ENCODE peak calls at places on chromosomes 3 and 15, in seven cellular contexts. N, M, G, F, K, S and Z are unnamed samples.

GRCh38 chr3:71265365-71265935 is 318.1 kb downstream of the FOXP1 start:
- DNase-seq in S (peak; percentile 59), F (no peak), K (no peak), G (no peak), N (no peak), M (no peak), Z (no peak)

GRCh38 chr3:175493296-175493695 is 634.2 kb downstream of the NAALADL2 start:
- DNase-seq in G (no peak), K (no peak), S (no peak), M (no peak), N (no peak), F (no peak), Z (no peak)

GRCh38 chr3:158097571-158098553 is 8.4 kb downstream of the SHOX2 start:
- DNase-seq in N (peak; percentile 81), K (peak; percentile 63), F (peak; percentile 69), G (no peak), S (peak; percentile 83), M (no peak), Z (peak; percentile 83)

GRCh38 chr3:81726132-81726531 is 35.3 kb downstream of the GBE1 start:
- DNase-seq in G (no peak), N (no peak), K (peak; percentile 67), F (no peak), S (no peak), M (no peak), Z (peak; percentile 59)

GRCh38 chr3:113968986-113969385 is 21.2 kb downstream of the ZDHHC23 start:
- DNase-seq in G (no peak), S (no peak), M (no peak), K (peak; percentile 40), N (no peak), F (peak; percentile 37), Z (no peak)

GRCh38 chr3:143601738-143602480 is 246.4 kb downstream of the SLC9A9 start:
- DNase-seq in G (peak; percentile 23), F (peak; percentile 97), S (peak; percentile 27), M (no peak), N (no peak), K (peak; percentile 59), Z (peak; percentile 25)

GRCh38 chr15:33064878-33065277 is 129.6 kb downstream of the FMN1 start:
- DNase-seq in F (peak; percentile 42), G (no peak), K (no peak), N (no peak), S (no peak), M (no peak), Z (peak; percentile 59)

GRCh38 chr3:126111566-126112475 is 27.9 kb upstream of the SLC41A3 start:
- DNase-seq in N (no peak), F (no peak), K (no peak), M (no peak), G (no peak), S (peak; percentile 16), Z (no peak)

GRCh38 chr15:101132390-101133180 is 119.3 kb downstream of the CHSY1 start:
- DNase-seq in S (no peak), K (no peak), N (no peak), M (no peak), G (no peak), F (no peak), Z (no peak)

GRCh38 chr3:105195260-105195659 is 171.4 kb upstream of the ALCAM start:
- DNase-seq in M (no peak), S (no peak), F (peak; percentile 72), N (no peak), G (no peak), K (peak; percentile 85), Z (peak; percentile 50)

GRCh38 chr3:135238866-135239434 is 443.9 kb downstream of the EPHB1 start:
- DNase-seq in F (no peak), M (no peak), G (no peak), S (no peak), K (no peak), N (no peak), Z (no peak)

GRCh38 chr3:127750226-127751031 is 71.9 kb downstream of the MGLL start:
- DNase-seq in G (no peak), M (no peak), S (no peak), K (no peak), F (peak; percentile 91), N (no peak), Z (peak; percentile 79)

GRCh38 chr15:62603757-62604156 is 438.7 kb upstream of the C2CD4B start:
- DNase-seq in S (no peak), K (no peak), G (no peak), F (peak; percentile 93), M (no peak), N (no peak), Z (peak; percentile 91)

GRCh38 chr3:32371466-32372212 is 20.0 kb upstream of the CMTM7 start:
- DNase-seq in S (no peak), N (no peak), K (no peak), G (no peak), F (no peak), M (no peak), Z (no peak)

GRCh38 chr3:53065841-53066480 is 20.1 kb upstream of the SFMBT1 start:
- DNase-seq in S (no peak), M (no peak), N (no peak), G (no peak), K (no peak), F (no peak), Z (no peak)

GRCh38 chr3:41808152-41808551 is 153.8 kb downstream of the ULK4 start:
- DNase-seq in N (no peak), K (no peak), F (peak; percentile 44), G (no peak), M (no peak), S (no peak), Z (peak; percentile 73)

GRCh38 chr3:29004885-29005599 is 275.8 kb upstream of the RBMS3 start:
- DNase-seq in N (no peak), G (no peak), S (no peak), K (no peak), M (no peak), F (no peak), Z (no peak)

GRCh38 chr3:182793663-182794454 is 555 bp downstream of the ATP11B start:
- DNase-seq in K (peak; percentile 60), F (peak; percentile 40), N (peak; percentile 15), S (peak; percentile 47), M (peak; percentile 30), G (peak; percentile 26), Z (peak; percentile 42)

GRCh38 chr3:106839576-106840280 is 537.5 kb upstream of the CCDC54 start:
- DNase-seq in S (no peak), K (no peak), G (no peak), M (no peak), N (no peak), F (no peak), Z (no peak)

GRCh38 chr3:65342084-65342683 is 654.4 kb upstream of the ADAMTS9 start:
- DNase-seq in M (peak; percentile 83), K (peak; percentile 59), G (no peak), N (peak; percentile 57), S (peak; percentile 38), F (peak; percentile 35), Z (peak; percentile 61)

GRCh38 chr3:117681619-117682018 is 972.0 kb downstream of the TUSC7 start:
- DNase-seq in M (no peak), G (no peak), S (no peak), F (peak; percentile 32), K (no peak), N (no peak), Z (no peak)

GRCh38 chr3:61627768-61628185 is 66.4 kb downstream of the PTPRG start:
- DNase-seq in S (no peak), G (no peak), N (no peak), K (no peak), F (peak; percentile 28), M (peak; percentile 78), Z (peak; percentile 16)

GRCh38 chr3:32873491-32874130 is 55.8 kb downstream of the TRIM71 start:
- DNase-seq in M (no peak), S (peak; percentile 46), G (no peak), N (no peak), F (no peak), K (no peak), Z (no peak)

GRCh38 chr3:12049675-12050074 is 45.5 kb downstream of the SYN2 start:
- DNase-seq in K (peak; percentile 3), S (no peak), G (no peak), N (no peak), M (no peak), F (peak; percentile 4), Z (peak; percentile 43)

GRCh38 chr3:172461530-172462138 is 13.4 kb upstream of the GHSR start:
- DNase-seq in M (no peak), G (no peak), S (no peak), F (peak; percentile 44), K (peak; percentile 48), N (no peak), Z (peak; percentile 68)

GRCh38 chr3:58150800-58151199 is 60.0 kb downstream of the DNASE1L3 start:
- DNase-seq in F (peak; percentile 30), N (no peak), K (no peak), M (no peak), S (no peak), G (no peak), Z (no peak)

GRCh38 chr15:85094685-85095084 is 113.0 kb downstream of the PDE8A start:
- DNase-seq in K (no peak), F (peak; percentile 54), N (no peak), S (no peak), M (no peak), G (no peak), Z (peak; percentile 39)
- H3K36me3 ChIP-seq in K (peaks cover 41% of the 10 kb centered on the region), F (peaks cover 3% of the 10 kb centered on the region), N (peaks cover 17% of the 10 kb centered on the region), S (peaks cover 63% of the 10 kb centered on the region), M (peaks cover 35% of the 10 kb centered on the region), G (no peaks in the 10 kb centered on the region), Z (peaks cover 25% of the 10 kb centered on the region)

GRCh38 chr3:37145607-37146006 is 28.8 kb downstream of the LRRFIP2 start:
- DNase-seq in F (no peak), M (no peak), K (no peak), G (no peak), S (no peak), N (no peak), Z (no peak)
- H3K36me3 ChIP-seq in F (peaks cover 11% of the 10 kb centered on the region), M (peaks cover 9% of the 10 kb centered on the region), K (peaks cover 14% of the 10 kb centered on the region), G (no peaks in the 10 kb centered on the region), S (peaks cover 45% of the 10 kb centered on the region), N (peaks cover 64% of the 10 kb centered on the region), Z (peaks cover 35% of the 10 kb centered on the region)

GRCh38 chr3:49519916-49520385 is 34.3 kb upstream of the BSN start:
- DNase-seq in M (no peak), S (no peak), F (no peak), K (no peak), G (no peak), N (no peak), Z (no peak)
- H3K36me3 ChIP-seq in M (peaks cover 25% of the 10 kb centered on the region), S (peaks cover 87% of the 10 kb centered on the region), F (peaks cover 4% of the 10 kb centered on the region), K (no peaks in the 10 kb centered on the region), G (no peaks in the 10 kb centered on the region), N (peaks cover 87% of the 10 kb centered on the region), Z (peaks cover 22% of the 10 kb centered on the region)

GRCh38 chr15:67168694-67169093 is 85.8 kb downstream of the AAGAB start:
- DNase-seq in G (no peak), K (no peak), M (no peak), F (no peak), S (no peak), N (no peak), Z (no peak)
- H3K36me3 ChIP-seq in G (no peaks in the 10 kb centered on the region), K (peaks cover 4% of the 10 kb centered on the region), M (peaks cover 33% of the 10 kb centered on the region), F (peaks cover 29% of the 10 kb centered on the region), S (peaks cover 92% of the 10 kb centered on the region), N (peaks cover 82% of the 10 kb centered on the region), Z (peaks cover 78% of the 10 kb centered on the region)